ENCODE peak calls at places on chromosomes 4 and X, in six cellular contexts. A, I, N, J, C and T are unnamed samples.

GRCh38 chr4:187460016-187460415 is 535.6 kb upstream of the ZFP42 start:
- DNase-seq in I (no peak), A (no peak), C (no peak), N (no peak), J (no peak), T (no peak)

GRCh38 chr4:114600066-114600552 is 1.5 kb downstream of the UGT8 start:
- DNase-seq in A (no peak), N (no peak), C (no peak), J (no peak), I (no peak), T (no peak)

GRCh38 chr4:74531952-74532794 is 87.2 kb downstream of the AREG start:
- DNase-seq in N (no peak), A (peak), J (peak), C (peak), I (peak), T (peak)

GRCh38 chr4:85774489-85774888 is 299.5 kb downstream of the ARHGAP24 start:
- DNase-seq in N (no peak), J (no peak), C (no peak), I (no peak), A (no peak), T (no peak)

GRCh38 chrX:128816919-128817318 is 706.4 kb downstream of the SMARCA1 start:
- DNase-seq in I (no peak), N (no peak), J (no peak), C (no peak), A (no peak), T (no peak)

GRCh38 chr4:177393236-177393635 is 49.0 kb downstream of the AGA start:
- DNase-seq in C (no peak), J (no peak), N (no peak), A (no peak), I (no peak), T (peak)

GRCh38 chrX:68511255-68511654 is 12.4 kb downstream of the YIPF6 start:
- DNase-seq in J (peak), I (peak), C (peak), A (no peak), N (no peak), T (peak)

GRCh38 chr4:39120418-39120817 is 58.4 kb downstream of the KLHL5 start:
- DNase-seq in A (no peak), J (no peak), N (no peak), C (no peak), I (no peak), T (no peak)

GRCh38 chr4:186151499-186151898 is 39.9 kb upstream of the CYP4V2 start:
- DNase-seq in C (no peak), N (no peak), A (no peak), J (no peak), I (no peak), T (no peak)

GRCh38 chr4:85777908-85778808 is 303.2 kb downstream of the ARHGAP24 start:
- DNase-seq in C (peak), J (peak), N (no peak), I (peak), A (no peak), T (no peak)

GRCh38 chrX:33273521-33273920 is 62.2 kb upstream of the DMD start:
- DNase-seq in N (no peak), J (no peak), C (no peak), A (no peak), I (no peak), T (no peak)

GRCh38 chr4:83255584-83255983 is 29.0 kb downstream of the COQ2 start:
- DNase-seq in C (no peak), J (peak), I (no peak), A (no peak), N (no peak), T (no peak)

GRCh38 chr4:70833701-70834100 is 6.0 kb downstream of the GRSF1 start:
- DNase-seq in N (no peak), C (no peak), I (no peak), A (no peak), J (no peak), T (no peak)

GRCh38 chr4:52665592-52665991 is 6.5 kb upstream of the USP46 start:
- DNase-seq in N (no peak), J (no peak), C (peak), A (no peak), I (peak), T (peak)

GRCh38 chrX:68978211-68978780 is 149.5 kb downstream of the EFNB1 start:
- DNase-seq in A (no peak), C (no peak), J (no peak), N (no peak), I (no peak), T (no peak)

GRCh38 chr4:46124773-46125172 is 919 bp upstream of the GABRG1 start:
- DNase-seq in A (no peak), C (no peak), I (no peak), J (no peak), N (no peak), T (no peak)

GRCh38 chr4:47122592-47123291 is 91.4 kb downstream of the GABRB1 start:
- DNase-seq in J (peak), A (peak), I (peak), N (peak), C (peak), T (peak)

GRCh38 chr4:151489462-151490203 is 80.7 kb downstream of the FHIP1A start:
- DNase-seq in C (no peak), J (no peak), A (no peak), I (no peak), N (no peak), T (no peak)

GRCh38 chr4:37665347-37666009 is 20.7 kb downstream of the RELL1 start:
- DNase-seq in N (no peak), J (no peak), I (no peak), C (no peak), A (no peak), T (no peak)

GRCh38 chr4:37664696-37665095 is 21.5 kb downstream of the RELL1 start:
- DNase-seq in A (no peak), N (no peak), C (no peak), J (no peak), I (no peak), T (no peak)

GRCh38 chr4:37663552-37663951 is 22.6 kb downstream of the RELL1 start:
- DNase-seq in N (no peak), J (no peak), A (no peak), C (no peak), I (no peak), T (no peak)

GRCh38 chr4:37667197-37668100 is 18.7 kb downstream of the RELL1 start:
- DNase-seq in J (peak), N (no peak), A (no peak), I (no peak), C (no peak), T (no peak)

GRCh38 chr4:37666625-37667071 is 19.5 kb downstream of the RELL1 start:
- DNase-seq in J (peak), N (peak), A (peak), C (no peak), I (no peak), T (peak)
- TF ChIP-seq CTCF in J (no peak), N (no peak), A (peak), C (no peak), I (no peak), T (no peak)

GRCh38 chr4:120919358-120919757 is 3.2 kb downstream of the PRDM5 start:
- DNase-seq in C (no peak), J (no peak), N (no peak), A (no peak), I (no peak), T (no peak)
- TF ChIP-seq CTCF in C (no peak), J (peak), N (no peak), A (peak), I (no peak), T (no peak)

GRCh38 chr4:183758006-183758734 is 99.1 kb downstream of the TRAPPC11 start:
- DNase-seq in N (no peak), A (no peak), C (no peak), J (no peak), I (no peak), T (peak)
- TF ChIP-seq CTCF in N (no peak), A (peak), C (no peak), J (no peak), I (peak), T (no peak)

DNA sequence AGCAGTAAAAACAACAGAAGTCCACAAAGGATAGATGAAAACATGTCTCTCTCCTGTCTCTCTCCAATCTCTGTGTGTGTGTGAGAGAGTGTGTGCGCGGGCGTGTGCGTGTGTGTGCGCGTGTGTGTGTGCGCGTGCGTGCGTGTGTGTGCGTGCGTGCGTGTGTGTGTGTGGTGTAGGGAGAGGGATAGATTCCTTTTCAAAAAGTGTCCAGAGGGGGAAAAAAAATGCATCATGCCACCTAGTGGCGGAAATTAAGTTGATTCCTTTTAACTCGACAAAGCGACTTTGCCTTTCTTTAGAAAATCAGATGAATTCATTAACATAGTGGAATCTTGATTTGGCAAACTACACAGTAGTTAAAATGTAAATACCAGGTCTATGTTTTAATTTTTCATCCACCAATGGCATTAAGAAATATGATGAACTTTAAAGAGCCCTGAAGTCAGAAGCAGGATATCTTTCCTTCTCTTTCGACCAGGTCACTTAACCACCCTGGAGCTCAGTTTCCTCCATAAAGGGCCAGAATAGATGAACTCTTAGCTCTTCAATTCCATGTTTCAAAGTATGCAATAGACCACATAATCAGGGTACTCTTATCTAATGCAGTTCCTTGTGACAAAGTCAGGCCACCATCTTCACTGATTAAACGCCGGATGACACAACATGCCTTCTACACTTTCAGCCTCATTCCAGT is 162.9 kb downstream of the FBXO8 start:
- DNase-seq in J (peak), C (peak), N (peak), A (peak), I (peak), T (peak)
- TF ChIP-seq CTCF in J (peak), C (peak), N (peak), A (peak), I (peak), T (no peak)

GRCh38 chr4:1854752-1855151 is 1.2 kb downstream of the LETM1 start:
- DNase-seq in A (no peak), C (no peak), J (no peak), N (no peak), I (no peak), T (no peak)

GRCh38 chr4:1857931-1858330 is 2.0 kb upstream of the LETM1 start:
- DNase-seq in N (no peak), J (no peak), I (no peak), A (no peak), C (no peak), T (no peak)

GRCh38 chr4:1855334-1856070 is 454 bp downstream of the LETM1 start:
- DNase-seq in A (no peak), J (peak), C (peak), N (no peak), I (peak), T (peak)

GRCh38 chr4:1856920-1857699 is 1.2 kb upstream of the LETM1 start:
- DNase-seq in A (no peak), C (no peak), J (peak), N (no peak), I (no peak), T (no peak)

GRCh38 chr4:1856071-1856919 is at the start of gene LETM1:
- DNase-seq in A (peak), C (peak), N (peak), J (peak), I (peak), T (peak)
- TF ChIP-seq CTCF in A (peak), C (no peak), N (no peak), J (no peak), I (peak), T (peak)

GRCh38 chr4:54677416-54677815 is 19.7 kb downstream of the KIT start:
- DNase-seq in A (no peak), N (no peak), C (no peak), J (no peak), I (no peak), T (no peak)
- TF ChIP-seq CTCF in A (no peak), N (no peak), C (no peak), J (no peak), I (no peak), T (no peak)

DNA sequence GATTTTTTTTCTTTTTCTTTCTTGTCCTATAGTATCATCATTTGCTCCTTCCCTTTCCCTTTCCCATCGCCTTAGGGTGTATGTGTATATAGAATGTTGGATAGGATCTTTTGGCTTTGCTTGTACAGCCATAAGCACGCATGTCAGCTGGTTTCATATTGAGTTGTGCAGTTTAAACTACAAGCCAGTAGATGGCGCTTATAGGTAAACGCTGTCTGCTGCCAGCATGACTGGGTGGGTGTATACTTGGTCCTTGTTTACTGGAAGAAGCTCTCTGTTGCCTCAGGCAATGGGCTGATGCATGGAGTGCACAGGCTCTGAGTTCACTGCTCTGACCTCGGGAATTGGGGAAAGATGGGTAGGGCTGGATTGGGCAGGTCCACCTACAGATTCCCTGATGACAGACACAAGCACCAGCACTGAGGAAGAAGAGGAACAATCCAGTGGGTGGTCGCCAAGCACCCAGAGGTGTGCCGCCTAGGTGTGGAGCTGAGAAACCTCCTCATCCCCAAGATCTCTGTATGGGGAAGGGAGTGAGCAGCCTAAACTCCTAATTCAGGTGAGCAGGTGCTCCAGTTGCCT is 831.5 kb downstream of the STIM2 start:
- DNase-seq in J (no peak), I (peak), A (peak), C (no peak), N (no peak), T (peak)
- TF ChIP-seq CTCF in J (peak), I (peak), A (peak), C (peak), N (no peak), T (peak)

GRCh38 chr4:13917010-13917409 is 289.5 kb upstream of the BOD1L1 start:
- DNase-seq in N (no peak), C (no peak), I (no peak), A (no peak), J (peak), T (no peak)
- TF ChIP-seq CTCF in N (no peak), C (no peak), I (no peak), A (no peak), J (no peak), T (no peak)

DNA sequence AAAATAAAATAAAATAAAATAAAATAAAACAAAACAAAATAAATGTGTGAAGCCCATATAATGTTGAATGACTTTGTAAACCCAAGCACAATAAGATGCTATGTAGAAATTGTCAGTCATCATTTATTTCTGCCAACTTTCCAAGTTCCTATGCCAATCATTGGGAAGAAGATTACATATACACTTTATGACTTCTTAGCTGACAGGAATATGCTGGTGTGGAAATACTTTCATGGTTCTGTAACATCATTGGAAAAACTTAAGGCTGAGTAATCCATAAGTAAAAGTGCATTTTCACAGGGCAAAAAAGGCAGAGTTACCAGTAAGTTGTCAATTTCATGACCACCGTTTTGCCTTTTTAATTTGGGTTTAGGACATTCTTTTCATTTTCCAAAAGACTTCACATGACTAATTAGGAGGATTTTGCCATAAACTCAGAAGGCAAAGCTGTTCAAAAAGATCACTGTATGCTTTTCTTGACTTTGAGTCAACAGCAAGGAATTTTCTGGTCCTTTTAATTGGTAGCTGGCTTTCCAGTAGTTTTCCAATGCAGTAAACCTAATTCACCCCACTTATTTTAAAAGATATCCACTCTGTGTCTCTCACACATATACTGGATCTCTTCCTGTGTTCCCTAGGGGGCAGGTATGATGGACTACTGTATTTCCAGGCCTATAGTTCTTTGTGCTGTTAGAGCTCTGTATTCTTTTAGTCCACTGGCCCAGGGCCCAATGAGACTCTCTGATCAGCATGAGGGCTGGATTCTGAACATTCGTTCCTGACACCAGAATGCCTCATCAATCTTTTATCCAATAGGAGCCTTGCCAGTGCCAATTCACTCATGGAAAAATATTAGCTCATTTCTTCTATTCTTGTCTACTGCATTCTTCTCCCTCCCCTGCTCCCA is 26.2 kb upstream of the SCRG1 start:
- DNase-seq in I (no peak), J (peak), N (no peak), A (no peak), C (no peak), T (no peak)
- TF ChIP-seq CTCF in I (no peak), J (no peak), N (no peak), A (no peak), C (no peak), T (no peak)